ENCODE peak calls at places on chromosomes 5 and 9, in eight cellular contexts. G, B, E, L, Z, Y, D and O are unnamed samples.

GRCh38 chr9:91949946-91950664 is at the start of gene ROR2:
- DNase-seq in G (no peak), B (peak), E (no peak), L (peak), Z (peak), Y (no peak), D (no peak), O (no peak)

GRCh38 chr5:66747602-66748001 is 151.4 kb downstream of the MAST4 start:
- DNase-seq in G (no peak), B (no peak), E (no peak), L (no peak), Z (no peak), Y (no peak), D (no peak), O (no peak)

GRCh38 chr9:673966-674526 is 167.5 kb upstream of the DMRT1 start:
- DNase-seq in G (no peak), B (no peak), E (no peak), L (no peak), Z (peak), Y (no peak), D (no peak), O (no peak)

GRCh38 chr9:73153793-73154227 is 2.1 kb downstream of the ANXA1 start:
- DNase-seq in G (no peak), B (no peak), E (no peak), L (no peak), Z (peak), Y (no peak), D (no peak), O (no peak)

GRCh38 chr5:159414021-159414420 is 83.7 kb upstream of the IL12B start:
- DNase-seq in G (no peak), B (no peak), E (no peak), L (no peak), Z (no peak), Y (no peak), D (no peak), O (no peak)

GRCh38 chr5:157611571-157612067 is 36.0 kb upstream of the ADAM19 start:
- DNase-seq in G (no peak), B (no peak), E (no peak), L (no peak), Z (peak), Y (no peak), D (no peak), O (no peak)

GRCh38 chr9:137435980-137436760 is 5.0 kb downstream of the ENTPD8 start:
- DNase-seq in G (no peak), B (peak), E (peak), L (peak), Z (peak), Y (no peak), D (no peak), O (no peak)

GRCh38 chr9:107211331-107211730 is 71.7 kb upstream of the RAD23B start:
- DNase-seq in G (no peak), B (no peak), E (no peak), L (no peak), Z (no peak), Y (no peak), D (no peak), O (no peak)

GRCh38 chr9:123418052-123418430 is 62.0 kb downstream of the CRB2 start:
- DNase-seq in G (no peak), B (no peak), E (no peak), L (no peak), Z (no peak), Y (no peak), D (no peak), O (no peak)

GRCh38 chr5:96256795-96257470 is 176.1 kb downstream of the PCSK1 start:
- DNase-seq in G (no peak), B (no peak), E (no peak), L (peak), Z (peak), Y (no peak), D (peak), O (peak)

GRCh38 chr9:134210511-134210907 is 46.1 kb upstream of the RNU6ATAC start:
- DNase-seq in G (no peak), B (no peak), E (peak), L (peak), Z (no peak), Y (no peak), D (no peak), O (no peak)

GRCh38 chr5:142821027-142821732 is 51.0 kb downstream of the ARHGAP26 start:
- DNase-seq in G (no peak), B (no peak), E (no peak), L (no peak), Z (no peak), Y (no peak), D (no peak), O (no peak)

GRCh38 chr5:172284275-172284971 is 859 bp upstream of the UBTD2 start:
- DNase-seq in G (no peak), B (peak), E (peak), L (no peak), Z (no peak), Y (peak), D (no peak), O (no peak)

GRCh38 chr5:97735209-97735608 is 552.2 kb upstream of the RIOK2 start:
- DNase-seq in G (no peak), B (no peak), E (peak), L (no peak), Z (peak), Y (no peak), D (peak), O (peak)

GRCh38 chr5:135063511-135064234 is 29.6 kb upstream of the PITX1 start:
- DNase-seq in G (no peak), B (no peak), E (no peak), L (no peak), Z (no peak), Y (no peak), D (no peak), O (no peak)

GRCh38 chr9:14131353-14132088 is 182.4 kb downstream of the NFIB start:
- DNase-seq in G (no peak), B (no peak), E (no peak), L (no peak), Z (no peak), Y (no peak), D (no peak), O (no peak)
- TF ChIP-seq CTCF in G (no peak), B (no peak), E (no peak), L (no peak), Z (no peak), Y (no peak), D (no peak), O (no peak)

DNA sequence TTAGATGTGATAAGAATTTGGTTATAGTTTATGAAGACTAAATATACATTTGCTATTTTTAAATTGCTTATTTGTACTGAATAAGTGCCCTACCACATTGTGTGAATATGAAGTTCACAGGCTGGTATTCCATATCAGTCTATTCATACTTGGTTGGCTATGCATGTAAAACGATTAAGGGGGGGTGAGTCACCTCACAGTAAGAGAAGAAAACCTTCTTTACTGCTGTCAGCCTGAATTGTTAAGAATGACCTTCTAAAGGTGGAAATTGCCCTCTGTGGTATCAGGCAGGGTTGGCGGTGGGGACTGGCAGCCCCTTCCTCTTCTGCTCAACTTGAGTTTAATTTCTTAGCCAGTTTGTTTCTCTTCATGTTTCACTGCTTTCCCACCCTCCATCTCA is 127.0 kb upstream of the RPS23 start:
- DNase-seq in G (no peak), B (no peak), E (no peak), L (no peak), Z (peak), Y (no peak), D (no peak), O (peak)
- H3K4me3 ChIP-seq in G (no peak), B (no peak), E (no peak), L (no peak), Z (no peak), Y (no peak), D (no peak), O (no peak)

DNA sequence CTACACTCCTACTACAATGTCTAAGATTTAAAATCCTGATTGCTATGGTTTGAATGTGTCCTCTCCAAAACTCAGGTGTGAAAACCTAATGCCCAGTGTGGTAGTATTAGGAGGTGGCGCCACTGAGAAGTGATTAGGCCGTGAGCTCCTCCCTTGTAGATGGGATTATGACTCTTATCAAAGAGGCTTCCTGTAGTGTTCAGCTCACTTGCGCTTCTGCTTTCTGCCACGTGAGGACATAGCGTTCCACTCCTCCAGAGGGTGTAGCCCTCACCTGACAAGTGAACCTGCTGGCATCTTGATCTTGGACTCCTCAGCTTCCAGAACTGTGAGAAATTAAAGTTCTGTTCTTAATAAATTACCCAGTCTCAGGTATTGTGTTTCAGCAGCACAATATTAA is 33.0 kb upstream of the WHRN start:
- DNase-seq in G (peak), B (no peak), E (no peak), L (no peak), Z (peak), Y (no peak), D (no peak), O (no peak)
- TF ChIP-seq CTCF in G (peak), B (no peak), E (peak), L (no peak), Z (peak), Y (no peak), D (no peak), O (no peak)

GRCh38 chr5:180289966-180290365 is 1.9 kb downstream of the MAPK9 start:
- DNase-seq in G (no peak), B (no peak), E (no peak), L (no peak), Z (no peak), Y (no peak), D (no peak), O (no peak)
- H3K4me3 ChIP-seq in G (no peak), B (no peak), E (no peak), L (no peak), Z (no peak), Y (no peak), D (no peak), O (no peak)